ENCODE peak calls at places on chromosome 1, in seven cellular contexts. O is tibial artery, D is K562, A is hepatocyte, H is heart left ventricle, J is tibial nerve, R is mammary epithelial cell. G is an unnamed sample. For H3K36me3 and H3K4me1, the result is how much of the 10 kb centered on the place peaks cover.

GRCh38 chr1:228430243-228430642 is 13.6 kb upstream of the TRIM17 start:
- DNase-seq in O (no peak), D (no peak), A (no peak), H (no peak), J (no peak), R (peak), G (no peak)

GRCh38 chr1:215542301-215542700 is 24.8 kb upstream of the KCTD3 start:
- DNase-seq in O (no peak), D (no peak), A (no peak), H (no peak), J (no peak), R (no peak), G (no peak)

GRCh38 chr1:9942399-9942938 is 722 bp downstream of the LZIC start:
- DNase-seq in O (no peak), D (peak), A (peak), H (no peak), J (peak), R (peak), G (peak)

GRCh38 chr1:203628185-203628996 is 1.8 kb downstream of the ATP2B4 start:
- DNase-seq in O (peak), D (no peak), A (peak), H (peak), J (peak), R (peak), G (peak)

GRCh38 chr1:233561708-233562426 is 52.0 kb upstream of the KCNK1 start:
- DNase-seq in O (no peak), D (no peak), A (no peak), H (no peak), J (no peak), R (no peak), G (no peak)

GRCh38 chr1:100955322-100955721 is 59.4 kb downstream of the SLC30A7 start:
- DNase-seq in O (no peak), D (no peak), A (no peak), H (no peak), J (no peak), R (peak), G (peak)

GRCh38 chr1:205983925-205984725 is 19.1 kb downstream of the RAB7B start:
- DNase-seq in O (peak), D (peak), A (peak), H (peak), J (peak), R (peak), G (peak)

GRCh38 chr1:161954050-161954449 is 69.6 kb downstream of the OLFML2B start:
- DNase-seq in O (no peak), D (no peak), A (no peak), H (no peak), J (no peak), R (no peak), G (no peak)

GRCh38 chr1:169844941-169845608 is 48.6 kb downstream of the SCYL3 start:
- DNase-seq in O (no peak), D (no peak), A (no peak), H (no peak), J (no peak), R (no peak), G (no peak)

GRCh38 chr1:169853335-169853734 is 40.4 kb downstream of the SCYL3 start:
- DNase-seq in O (no peak), D (no peak), A (no peak), H (no peak), J (no peak), R (no peak), G (no peak)

GRCh38 chr1:169849346-169850022 is 44.2 kb downstream of the SCYL3 start:
- DNase-seq in O (no peak), D (no peak), A (no peak), H (no peak), J (no peak), R (no peak), G (no peak)
- H3K36me3 ChIP-seq in O (half or more), D (half or more), A (under half), H (half or more), J (under half), R (under half), G (half or more)

GRCh38 chr1:170133663-170134062 is 12.1 kb upstream of the NTMT2 start:
- DNase-seq in O (no peak), D (no peak), A (no peak), H (no peak), J (no peak), R (no peak), G (no peak)

GRCh38 chr1:170131450-170131849 is 14.3 kb upstream of the NTMT2 start:
- DNase-seq in O (no peak), D (no peak), A (no peak), H (no peak), J (no peak), R (no peak), G (no peak)

GRCh38 chr1:170134126-170134525 is 11.6 kb upstream of the NTMT2 start:
- DNase-seq in O (no peak), D (no peak), A (no peak), H (no peak), J (no peak), R (no peak), G (no peak)

GRCh38 chr1:170134606-170135005 is 11.2 kb upstream of the NTMT2 start:
- DNase-seq in O (no peak), D (no peak), A (no peak), H (no peak), J (no peak), R (no peak), G (no peak)

GRCh38 chr1:170131984-170132383 is 13.8 kb upstream of the NTMT2 start:
- DNase-seq in O (no peak), D (no peak), A (no peak), H (no peak), J (no peak), R (no peak), G (no peak)
- H3K4me3 ChIP-seq in O (no peak), D (no peak), A (no peak), H (no peak), J (no peak), R (no peak), G (no peak)

GRCh38 chr1:61083799-61084385 is 1.5 kb downstream of the NFIA start:
- DNase-seq in O (no peak), D (no peak), A (no peak), H (no peak), J (no peak), R (no peak), G (no peak)
- H3K4me1 ChIP-seq in O (half or more), D (under half), A (under half), H (under half), J (under half), R (under half), G (half or more)

DNA sequence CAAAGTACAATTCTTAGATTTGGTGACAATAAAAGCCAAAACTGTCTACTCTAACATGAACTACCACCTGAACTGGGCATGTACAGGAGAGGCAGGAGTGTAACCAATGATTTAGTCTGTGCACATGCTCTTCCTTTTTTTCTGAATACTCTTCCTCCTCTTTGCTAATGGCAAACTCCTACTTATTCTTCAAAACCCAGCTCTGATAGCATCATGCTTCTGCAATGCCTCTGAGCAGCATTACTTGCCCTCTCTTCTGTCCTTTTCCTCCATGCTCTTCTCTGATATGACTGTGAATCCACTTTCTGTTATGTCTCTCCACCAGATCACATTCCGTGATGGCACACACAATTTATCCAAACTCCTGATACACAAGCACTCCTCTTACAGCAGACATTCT is 31.4 kb downstream of the CNN3 start:
- DNase-seq in O (no peak), D (no peak), A (no peak), H (no peak), J (no peak), R (no peak), G (no peak)
- H3K36me3 ChIP-seq in O (half or more), D (under half), A (under half), H (half or more), J (under half), R (under half), G (half or more)

GRCh38 chr1:169676001-169676400 is 35.4 kb downstream of the SELL start:
- DNase-seq in O (no peak), D (no peak), A (no peak), H (no peak), J (no peak), R (peak), G (peak)
- H3K4me3 ChIP-seq in O (no peak), D (no peak), A (no peak), H (no peak), J (no peak), R (no peak), G (no peak)

DNA sequence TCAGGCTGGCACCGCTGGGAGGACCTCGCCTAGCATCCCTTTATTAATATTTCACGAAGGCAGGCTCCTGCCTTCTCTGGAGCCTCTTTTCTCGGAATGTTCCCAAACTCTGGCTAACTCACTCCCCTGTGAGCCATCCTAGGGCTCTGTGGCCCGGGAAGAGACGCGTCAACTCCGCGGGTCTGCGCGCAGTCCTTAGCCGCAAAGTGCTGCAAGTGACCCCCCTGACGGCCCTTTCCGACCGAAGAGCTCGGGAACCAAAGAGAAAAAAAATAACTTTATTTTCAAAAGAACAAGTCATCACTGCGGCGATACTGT is 14.6 kb downstream of the NR5A2 start:
- DNase-seq in O (no peak), D (no peak), A (no peak), H (no peak), J (no peak), R (no peak), G (no peak)
- H3K4me1 ChIP-seq in O (under half), D (under half), A (under half), H (under half), J (under half), R (under half), G (under half)

GRCh38 chr1:41041866-41042265 is 20.3 kb upstream of the SLFNL1 start:
- DNase-seq in O (peak), D (no peak), A (no peak), H (no peak), J (no peak), R (no peak), G (peak)
- H3K36me3 ChIP-seq in O (under half), D (half or more), A (under half), H (half or more), J (under half), R (under half), G (under half)

GRCh38 chr1:59143824-59144223 is 153.1 kb upstream of the FGGY start:
- DNase-seq in O (no peak), D (no peak), A (no peak), H (no peak), J (no peak), R (no peak), G (peak)

GRCh38 chr1:59144959-59145358 is 151.9 kb upstream of the FGGY start:
- DNase-seq in O (no peak), D (no peak), A (no peak), H (no peak), J (no peak), R (no peak), G (no peak)

GRCh38 chr1:59149435-59149834 is 147.5 kb upstream of the FGGY start:
- DNase-seq in O (no peak), D (no peak), A (no peak), H (no peak), J (no peak), R (no peak), G (no peak)

GRCh38 chr1:59146056-59146455 is 150.8 kb upstream of the FGGY start:
- DNase-seq in O (no peak), D (no peak), A (no peak), H (no peak), J (no peak), R (no peak), G (no peak)

GRCh38 chr1:59146651-59147358 is 150.1 kb upstream of the FGGY start:
- DNase-seq in O (peak), D (no peak), A (peak), H (peak), J (peak), R (peak), G (peak)
- H3K4me3 ChIP-seq in O (peak), D (no peak), A (peak), H (peak), J (peak), R (peak), G (peak)